ENCODE peak calls at places on chromosomes 5 and 9, in eight cellular contexts. X, O, N, I, U, M, S and Z are unnamed samples. For H3K4me1 and H3K9me3, the result is how much of the 10 kb centered on the place peaks cover.

GRCh38 chr5:7668627-7669026 is 182.3 kb downstream of the CFAP90 start:
- DNase-seq in M (no peak), S (no peak), I (no peak), O (no peak), X (no peak), U (no peak), N (no peak), Z (no peak)

GRCh38 chr9:75198436-75198835 is 110.1 kb downstream of the OSTF1 start:
- DNase-seq in X (no peak), M (no peak), S (no peak), N (no peak), U (no peak), O (no peak), I (peak), Z (no peak)

GRCh38 chr5:161535762-161536161 is 10.8 kb downstream of the GABRB2 start:
- DNase-seq in S (no peak), M (no peak), N (no peak), X (no peak), O (no peak), I (no peak), U (peak), Z (no peak)

GRCh38 chr5:6750951-6751685 is 37.9 kb downstream of the TENT4A start:
- DNase-seq in S (no peak), N (no peak), U (no peak), X (peak), I (no peak), M (no peak), O (no peak), Z (peak)

GRCh38 chr9:88326936-88327335 is 61.3 kb upstream of the SPIN1 start:
- DNase-seq in I (no peak), M (no peak), N (no peak), U (no peak), S (no peak), X (no peak), O (no peak), Z (no peak)

GRCh38 chr5:66717455-66718373 is 121.5 kb downstream of the MAST4 start:
- DNase-seq in S (no peak), X (no peak), N (no peak), O (no peak), U (no peak), M (no peak), I (no peak), Z (no peak)

GRCh38 chr5:107949688-107950341 is 279.1 kb upstream of the EFNA5 start:
- DNase-seq in N (no peak), I (no peak), U (no peak), S (no peak), O (no peak), M (no peak), X (no peak), Z (no peak)

GRCh38 chr5:51225671-51226419 is 157.4 kb upstream of the ISL1 start:
- DNase-seq in I (no peak), N (peak), O (peak), S (no peak), X (no peak), M (no peak), U (no peak), Z (no peak)

GRCh38 chr5:55063220-55063863 is 39.1 kb upstream of the GZMA start:
- DNase-seq in U (no peak), M (no peak), O (no peak), I (no peak), N (no peak), S (no peak), X (no peak), Z (peak)

GRCh38 chr9:15353892-15354291 is 46.9 kb upstream of the TTC39B start:
- DNase-seq in O (no peak), S (no peak), X (peak), N (no peak), M (no peak), I (no peak), U (no peak), Z (no peak)
- TF ChIP-seq CTCF in O (no peak), S (no peak), X (no peak), N (no peak), M (no peak), I (no peak), U (no peak), Z (no peak)

GRCh38 chr9:79681576-79681975 is 109.8 kb downstream of the TLE4 start:
- DNase-seq in O (no peak), U (no peak), S (no peak), N (no peak), M (no peak), X (no peak), I (no peak), Z (no peak)
- H3K4me1 ChIP-seq in O (under half), U (under half), S (under half), N (under half), M (under half), X (under half), I (under half), Z (under half)

GRCh38 chr9:136521541-136521940 is 24.3 kb downstream of the NOTCH1 start:
- DNase-seq in I (no peak), U (no peak), O (peak), S (peak), M (no peak), N (peak), X (no peak), Z (no peak)

GRCh38 chr9:136520053-136520540 is 25.8 kb downstream of the NOTCH1 start:
- DNase-seq in N (no peak), U (no peak), X (no peak), O (peak), M (no peak), I (no peak), S (peak), Z (no peak)

GRCh38 chr9:136517950-136518349 is 27.9 kb downstream of the NOTCH1 start:
- DNase-seq in U (no peak), X (no peak), I (no peak), M (no peak), O (no peak), N (no peak), S (no peak), Z (no peak)

GRCh38 chr9:136518623-136519022 is 27.2 kb downstream of the NOTCH1 start:
- DNase-seq in N (no peak), U (no peak), X (no peak), O (no peak), M (no peak), I (no peak), S (no peak), Z (no peak)

DNA sequence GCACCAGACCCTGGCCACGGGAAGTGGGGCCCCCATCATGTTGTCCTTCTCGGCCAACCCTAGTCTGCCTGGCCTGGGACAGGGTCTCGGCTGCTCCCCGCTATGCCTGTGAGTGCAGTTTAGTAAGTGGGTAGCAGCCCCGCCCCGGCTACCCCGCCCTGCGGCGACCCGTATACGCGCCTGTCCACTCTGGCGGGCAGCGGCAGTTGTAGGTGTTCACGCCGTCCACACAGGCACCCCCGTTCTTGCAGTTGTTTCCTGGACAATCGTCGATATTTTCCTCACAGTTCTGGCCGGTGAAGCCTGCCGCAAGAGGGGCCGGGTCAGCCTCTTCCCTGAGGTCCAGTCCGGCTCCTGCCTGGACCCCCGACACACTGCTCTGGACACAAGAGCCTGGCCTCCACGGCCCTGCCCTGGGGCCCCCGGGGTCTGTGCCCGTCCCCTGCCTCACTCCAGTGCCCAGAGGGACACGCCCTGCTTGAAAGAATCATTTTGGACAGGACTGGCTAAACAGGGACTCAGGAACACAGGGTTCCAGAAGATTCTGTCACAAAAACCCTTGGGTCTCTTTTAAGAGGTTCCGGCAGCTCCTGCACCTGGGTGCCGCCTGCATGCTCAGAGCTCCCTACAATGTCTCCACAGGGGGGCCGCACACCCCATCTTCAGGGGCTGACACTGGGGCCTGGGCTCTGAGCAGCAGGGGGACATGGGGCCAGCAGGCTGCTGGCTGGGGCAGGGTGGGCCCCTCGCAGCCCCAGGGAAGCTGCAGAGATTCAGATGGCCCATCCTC is 26.4 kb downstream of the NOTCH1 start:
- DNase-seq in O (no peak), I (no peak), X (no peak), M (no peak), U (no peak), S (no peak), N (no peak), Z (no peak)
- H3K9me3 ChIP-seq in O (under half), I (under half), X (under half), M (under half), U (under half), S (under half), N (under half), Z (under half)

DNA sequence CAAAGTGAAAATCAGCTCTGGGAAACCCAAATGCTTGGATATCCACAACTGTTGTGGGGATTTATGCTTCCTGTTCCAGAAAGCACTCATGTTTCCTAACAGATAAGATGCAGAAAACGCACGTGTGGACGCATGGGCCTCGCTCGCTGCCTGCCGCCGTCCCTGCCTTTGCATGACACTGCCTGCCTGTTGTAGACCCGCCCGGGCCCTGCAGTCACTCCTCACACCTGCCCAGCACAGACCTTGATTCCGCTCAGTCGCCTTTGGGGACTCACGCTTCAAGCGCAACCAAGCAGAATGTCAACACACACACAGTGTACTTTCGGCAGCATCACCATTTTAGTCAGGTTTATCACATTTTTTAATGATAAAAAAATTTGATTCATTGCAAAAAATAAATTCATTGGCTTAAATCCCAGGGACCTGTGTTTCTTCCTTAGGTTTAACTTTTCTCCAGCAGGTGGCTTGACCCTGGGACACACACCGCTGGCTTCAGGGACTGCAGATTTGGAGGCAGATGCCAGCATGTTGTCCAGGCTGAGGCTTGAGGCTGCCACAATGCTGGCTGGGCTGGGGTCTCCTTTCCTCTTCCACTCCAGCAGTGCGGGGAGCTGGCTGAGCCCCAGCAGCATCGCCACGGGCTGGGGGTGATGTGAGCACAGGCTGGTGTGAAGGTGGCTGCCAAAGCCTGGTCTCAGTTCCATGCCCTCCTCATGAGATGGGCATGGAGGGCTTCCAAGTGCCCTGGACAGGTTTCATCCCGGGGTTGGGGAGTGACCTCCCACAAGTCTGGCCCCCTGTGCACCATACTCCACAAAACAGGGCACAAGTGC is 416.9 kb upstream of the IRX4 start:
- DNase-seq in X (peak), U (no peak), N (no peak), M (no peak), I (peak), O (no peak), S (no peak), Z (no peak)
- TF ChIP-seq CTCF in X (no peak), U (no peak), N (no peak), M (no peak), I (peak), O (no peak), S (no peak), Z (no peak)

GRCh38 chr9:113622600-113623400 is 159.3 kb downstream of the RGS3 start:
- DNase-seq in N (no peak), O (peak), M (no peak), S (peak), X (peak), U (peak), I (peak), Z (no peak)
- H3K4me1 ChIP-seq in N (under half), O (under half), M (under half), S (under half), X (under half), U (under half), I (under half), Z (under half)

GRCh38 chr5:12793373-12793772 is 889.1 kb upstream of the CTNND2 start:
- DNase-seq in M (no peak), N (no peak), X (no peak), S (no peak), I (no peak), U (no peak), O (no peak), Z (no peak)

GRCh38 chr5:12799165-12799564 is 894.9 kb upstream of the CTNND2 start:
- DNase-seq in X (no peak), M (no peak), S (no peak), I (no peak), U (no peak), N (no peak), O (no peak), Z (no peak)

GRCh38 chr5:12795333-12795663 is 891.1 kb upstream of the CTNND2 start:
- DNase-seq in N (no peak), X (no peak), U (no peak), O (no peak), S (peak), M (no peak), I (no peak), Z (no peak)

DNA sequence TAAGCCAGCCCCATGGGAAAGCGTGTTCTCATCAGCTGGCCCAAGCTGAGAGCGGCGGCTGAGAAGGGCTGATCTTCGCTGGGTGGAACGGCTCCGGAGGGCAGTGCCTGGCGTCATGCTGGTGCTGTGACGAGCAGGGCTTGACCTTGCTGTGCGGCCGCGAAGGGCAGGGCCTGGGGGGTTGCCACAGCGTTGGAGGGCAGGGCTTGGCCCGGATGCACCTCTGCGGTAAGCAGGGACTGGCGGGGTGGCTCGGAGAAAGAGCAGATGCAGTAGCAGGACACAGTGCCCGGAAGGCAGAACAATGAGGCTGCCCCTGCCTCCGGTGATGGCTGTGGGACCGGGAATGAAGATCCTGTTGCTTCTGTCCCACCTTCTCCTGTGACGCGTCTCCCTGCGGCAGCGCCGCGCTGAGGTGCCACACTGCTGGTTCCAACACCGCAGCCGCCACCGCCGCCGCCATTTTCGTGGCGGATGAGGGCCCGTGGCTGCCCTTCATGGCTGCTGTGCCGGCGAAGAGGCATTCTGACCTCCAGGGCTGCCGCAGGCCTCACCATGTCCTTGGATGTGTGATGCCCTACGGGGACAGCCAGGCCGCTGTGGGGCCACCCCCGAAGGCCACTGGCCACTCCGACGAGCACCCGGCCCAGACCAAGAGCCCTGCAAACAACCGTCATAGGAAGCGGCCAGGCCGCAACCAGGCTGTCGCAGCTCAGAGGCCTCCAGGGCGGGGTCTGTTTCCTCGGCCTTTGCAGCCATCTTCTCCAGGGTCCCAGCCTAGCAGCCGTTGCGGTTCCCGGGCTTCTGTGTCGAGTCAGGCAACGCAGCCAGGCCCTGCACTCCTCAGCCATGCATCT is 890.5 kb upstream of the CTNND2 start:
- DNase-seq in O (no peak), M (no peak), U (no peak), X (no peak), N (no peak), I (no peak), S (peak), Z (no peak)
- H3K9me3 ChIP-seq in O (under half), M (under half), U (under half), X (under half), N (under half), I (under half), S (under half), Z (under half)

GRCh38 chr9:115157245-115157674 is 39.3 kb upstream of the TNC start:
- DNase-seq in M (no peak), O (no peak), S (no peak), I (no peak), U (no peak), X (peak), N (no peak), Z (peak)
- TF ChIP-seq CTCF in M (no peak), O (no peak), S (no peak), I (no peak), U (no peak), X (no peak), N (no peak), Z (no peak)

GRCh38 chr9:6433405-6433804 is 20.4 kb downstream of the UHRF2 start:
- DNase-seq in I (no peak), S (no peak), N (no peak), O (no peak), M (no peak), X (no peak), U (no peak), Z (no peak)

GRCh38 chr9:6426117-6426516 is 13.1 kb downstream of the UHRF2 start:
- DNase-seq in O (no peak), U (no peak), S (no peak), X (no peak), I (no peak), N (no peak), M (no peak), Z (no peak)

DNA sequence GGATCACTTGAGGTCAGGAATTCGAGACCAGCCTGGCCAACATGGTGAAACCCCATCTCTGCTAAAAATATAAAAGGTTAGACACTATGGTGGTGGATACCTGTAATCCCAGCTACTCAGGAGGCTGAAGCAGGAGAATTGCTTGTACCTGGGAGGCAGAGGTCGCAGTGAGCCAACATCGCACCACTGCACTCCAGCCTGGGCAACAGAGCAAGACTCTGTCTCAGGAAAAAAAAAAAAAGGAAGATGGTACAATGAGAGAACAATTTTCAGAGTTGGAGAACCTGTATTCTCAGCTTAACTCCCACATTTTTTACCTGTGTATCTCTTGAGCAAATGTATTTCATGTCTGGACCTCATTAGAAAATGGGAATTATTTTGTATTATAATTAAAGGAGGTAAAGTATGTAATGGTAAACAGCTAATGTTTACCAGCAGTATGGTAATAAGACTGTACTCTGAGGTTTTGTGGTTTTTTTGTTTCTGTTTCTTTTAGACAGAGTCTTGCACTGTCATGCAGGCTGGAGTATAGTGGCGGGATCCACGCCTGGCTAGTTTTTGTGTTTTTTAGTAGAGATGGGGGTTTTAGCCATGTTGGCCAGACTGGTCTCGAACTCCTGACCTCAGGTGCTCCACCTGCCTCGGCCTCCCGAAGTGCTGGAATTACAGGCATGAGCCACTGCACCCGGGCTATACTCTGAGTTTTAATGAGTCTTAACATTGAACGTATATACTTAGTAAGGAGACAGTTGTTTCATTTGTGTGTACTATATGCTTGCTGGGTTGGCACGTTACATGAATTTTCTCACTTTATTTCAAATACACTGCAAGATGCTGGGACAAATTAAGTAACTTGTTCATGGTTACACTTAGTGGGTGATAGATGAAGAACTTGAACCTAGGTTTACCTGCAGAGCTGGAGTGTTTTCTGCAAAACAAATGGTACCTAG is 16.2 kb downstream of the UHRF2 start:
- DNase-seq in N (no peak), S (no peak), X (no peak), I (no peak), U (peak), M (no peak), O (no peak), Z (no peak)
- H3K4me1 ChIP-seq in N (under half), S (under half), X (under half), I (under half), U (half or more), M (under half), O (under half), Z (under half)

GRCh38 chr5:110544603-110545002 is 181.9 kb downstream of the TMEM232 start:
- DNase-seq in I (no peak), U (no peak), M (no peak), N (no peak), O (no peak), X (no peak), S (no peak), Z (no peak)

GRCh38 chr5:110547495-110547894 is 179.0 kb downstream of the TMEM232 start:
- DNase-seq in U (no peak), X (no peak), O (no peak), M (no peak), N (no peak), S (no peak), I (no peak), Z (no peak)

GRCh38 chr5:110549301-110549700 is 177.2 kb downstream of the TMEM232 start:
- DNase-seq in N (no peak), S (no peak), M (no peak), U (no peak), X (no peak), I (no peak), O (no peak), Z (no peak)

GRCh38 chr5:110542949-110543348 is 183.5 kb downstream of the TMEM232 start:
- DNase-seq in I (no peak), O (no peak), X (no peak), M (no peak), N (no peak), U (no peak), S (no peak), Z (no peak)

GRCh38 chr5:110548171-110548570 is 178.3 kb downstream of the TMEM232 start:
- DNase-seq in S (no peak), N (no peak), X (no peak), M (no peak), O (no peak), U (no peak), I (no peak), Z (no peak)
- H3K9me3 ChIP-seq in S (under half), N (under half), X (under half), M (under half), O (under half), U (under half), I (under half), Z (under half)